ENCODE peak calls at places on chromosomes 2 and 18, in ten cellular contexts. U is RWPE1; X is heart left ventricle; V is AG04450; Q is GM23248; M is heart right ventricle; K is CD4-positive, alpha-beta T cell; Y is colonic mucosa; S is HCT116; T is sigmoid colon. R is an unnamed sample.

GRCh38 chr18:46278481-46279465 is 174.6 kb downstream of the HAUS1 start:
- DNase-seq in U (no peak), X (no peak), V (peak; percentile 16), Q (peak; percentile 39), M (no peak), K (no peak), Y (no peak), S (no peak), T (no peak), R (peak; percentile 56)

GRCh38 chr2:183227191-183227590 is 102.9 kb downstream of the NUP35 start:
- DNase-seq in U (no peak), X (no peak), V (no peak), Q (no peak), M (no peak), K (no peak), Y (no peak), S (no peak), T (no peak), R (no peak)

GRCh38 chr2:9010866-9011265 is 7.4 kb upstream of the MBOAT2 start:
- DNase-seq in U (no peak), X (no peak), V (peak; percentile 61), Q (peak; percentile 64), M (no peak), K (no peak), Y (no peak), S (no peak), T (no peak), R (no peak)

GRCh38 chr2:237723613-237724012 is 75.0 kb upstream of the RBM44 start:
- DNase-seq in U (peak; percentile 57), X (no peak), V (no peak), Q (peak; percentile 39), M (peak; percentile 41), K (no peak), Y (peak; percentile 92), S (no peak), T (peak; percentile 72), R (peak; percentile 84)

GRCh38 chr2:12456293-12457151 is 260.2 kb upstream of the TRIB2 start:
- DNase-seq in U (peak; percentile 96), X (peak; percentile 78), V (peak; percentile 98), Q (peak; percentile 99), M (peak; percentile 79), K (peak; percentile 40), Y (peak; percentile 79), S (peak; percentile 48), T (peak; percentile 97), R (peak; percentile 97)

GRCh38 chr2:54945401-54946219 is 104.6 kb downstream of the RTN4 start:
- DNase-seq in U (no peak), X (no peak), V (no peak), Q (peak; percentile 91), M (peak; percentile 30), K (no peak), Y (no peak), S (no peak), T (peak; percentile 85), R (peak; percentile 53)

GRCh38 chr2:135245055-135245454 is 193.0 kb downstream of the RAB3GAP1 start:
- DNase-seq in U (peak; percentile 70), X (no peak), V (no peak), Q (no peak), M (no peak), K (no peak), Y (no peak), S (peak; percentile 51), T (no peak), R (peak; percentile 49)

GRCh38 chr2:202555354-202555753 is 79.4 kb upstream of the FAM117B start:
- DNase-seq in U (no peak), X (no peak), V (no peak), Q (no peak), M (no peak), K (no peak), Y (no peak), S (no peak), T (no peak), R (no peak)

GRCh38 chr2:167104691-167105090 is 216.4 kb downstream of the XIRP2 start:
- DNase-seq in U (no peak), X (no peak), V (no peak), Q (no peak), M (no peak), K (no peak), Y (no peak), S (no peak), T (no peak), R (no peak)

GRCh38 chr2:232883116-232883721 is 13.2 kb downstream of the SNORC start:
- DNase-seq in U (no peak), X (no peak), V (no peak), Q (no peak), M (no peak), K (no peak), Y (no peak), S (no peak), T (no peak), R (no peak)

GRCh38 chr18:7566587-7567486 is at the start of gene PTPRM:
- DNase-seq in U (peak; percentile 68), X (peak; percentile 93), V (no peak), Q (peak; percentile 95), M (peak; percentile 93), K (peak; percentile 41), Y (peak; percentile 65), S (peak; percentile 1), T (peak; percentile 97), R (no peak)

GRCh38 chr2:235836416-235837042 is 331.7 kb downstream of the GBX2 start:
- DNase-seq in U (no peak), X (no peak), V (no peak), Q (no peak), M (no peak), K (no peak), Y (no peak), S (no peak), T (no peak), R (no peak)

GRCh38 chr2:231780123-231780908 is 766 bp downstream of the PDE6D start:
- DNase-seq in U (peak; percentile 30), X (peak; percentile 22), V (no peak), Q (peak; percentile 63), M (no peak), K (no peak), Y (peak; percentile 27), S (no peak), T (peak; percentile 64), R (no peak)

GRCh38 chr2:176999331-176999730 is 213.3 kb upstream of the HNRNPA3 start:
- DNase-seq in U (no peak), X (no peak), V (no peak), Q (peak; percentile 67), M (no peak), K (no peak), Y (no peak), S (no peak), T (no peak), R (no peak)

GRCh38 chr2:169736902-169737301 is 3.3 kb downstream of the KLHL23 start:
- DNase-seq in U (no peak), X (peak; percentile 25), V (no peak), Q (no peak), M (no peak), K (no peak), Y (no peak), S (no peak), T (no peak), R (no peak)
- H3K27ac ChIP-seq in U (no peak overlapping the region), X (peak overlapping the region; percentile 42), V (no peak overlapping the region), Q (no peak overlapping the region), M (no peak overlapping the region), K (no peak overlapping the region), Y (no peak overlapping the region), S (no peak overlapping the region), T (no peak overlapping the region), R (no peak overlapping the region)

DNA sequence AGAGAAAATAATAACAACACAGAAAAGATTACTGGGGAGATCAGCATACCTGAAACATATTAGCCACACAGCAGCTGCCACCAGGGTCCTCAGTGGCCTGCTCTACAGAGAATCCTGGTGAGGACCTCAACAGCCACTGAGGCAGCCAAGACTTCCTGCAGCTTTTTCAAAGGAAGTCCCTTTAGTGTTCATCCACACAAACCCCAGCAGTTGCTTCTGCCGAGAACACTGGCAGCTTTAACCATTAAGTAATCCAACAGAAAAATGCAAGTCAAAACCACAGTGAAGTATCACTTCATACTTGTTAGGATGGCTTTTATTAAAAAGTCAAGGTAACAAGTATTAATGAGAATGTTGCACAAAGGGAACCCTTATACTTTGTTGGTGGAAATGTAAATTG is 542.0 kb upstream of the GCFC2 start:
- DNase-seq in U (no peak), X (no peak), V (no peak), Q (no peak), M (no peak), K (no peak), Y (no peak), S (no peak), T (no peak), R (no peak)
- H3K27ac ChIP-seq in U (no peak overlapping the region), X (no peak overlapping the region), V (no peak overlapping the region), Q (no peak overlapping the region), M (no peak overlapping the region), K (no peak overlapping the region), Y (no peak overlapping the region), S (no peak overlapping the region), T (no peak overlapping the region), R (no peak overlapping the region)

GRCh38 chr18:10839401-10839800 is 310.0 kb downstream of the PIEZO2 start:
- DNase-seq in U (no peak), X (no peak), V (no peak), Q (no peak), M (no peak), K (no peak), Y (no peak), S (no peak), T (no peak), R (no peak)

GRCh38 chr18:10841203-10841602 is 308.2 kb downstream of the PIEZO2 start:
- DNase-seq in U (no peak), X (no peak), V (no peak), Q (peak; percentile 16), M (no peak), K (no peak), Y (no peak), S (no peak), T (no peak), R (no peak)

GRCh38 chr18:10843533-10843932 is 305.8 kb downstream of the PIEZO2 start:
- DNase-seq in U (no peak), X (no peak), V (no peak), Q (no peak), M (no peak), K (no peak), Y (no peak), S (no peak), T (no peak), R (no peak)

GRCh38 chr18:10840768-10841167 is 308.6 kb downstream of the PIEZO2 start:
- DNase-seq in U (no peak), X (no peak), V (no peak), Q (no peak), M (no peak), K (no peak), Y (no peak), S (no peak), T (no peak), R (no peak)

GRCh38 chr18:10842821-10843220 is 306.5 kb downstream of the PIEZO2 start:
- DNase-seq in U (no peak), X (no peak), V (no peak), Q (no peak), M (no peak), K (no peak), Y (no peak), S (no peak), T (no peak), R (no peak)
- H3K27ac ChIP-seq in U (no peak overlapping the region), X (no peak overlapping the region), V (no peak overlapping the region), Q (no peak overlapping the region), M (no peak overlapping the region), K (no peak overlapping the region), Y (no peak overlapping the region), S (no peak overlapping the region), T (no peak overlapping the region), R (no peak overlapping the region)

DNA sequence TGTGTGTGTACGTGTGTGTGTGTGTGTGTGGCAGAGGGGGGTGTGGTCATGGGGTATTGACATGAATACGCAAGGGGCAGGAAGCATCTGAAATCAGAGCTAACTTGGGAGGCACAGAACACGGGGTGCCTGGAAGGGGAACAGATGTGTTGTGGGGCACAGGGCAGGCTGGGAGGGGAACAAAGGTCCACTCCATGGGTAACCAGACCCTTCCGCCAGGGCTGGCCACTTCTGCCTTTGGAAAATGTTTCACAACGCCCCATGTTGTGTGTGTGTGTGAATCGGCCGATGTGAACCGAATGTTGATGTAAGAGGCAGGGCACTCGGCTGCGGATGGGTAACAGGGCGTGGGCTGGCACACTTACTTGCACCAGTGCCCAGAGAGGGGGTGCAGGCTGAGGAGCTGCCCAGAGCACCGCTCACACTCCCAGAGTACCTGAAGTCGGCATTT is at the start of gene SLC11A1:
- DNase-seq in U (no peak), X (no peak), V (no peak), Q (no peak), M (peak; percentile 43), K (no peak), Y (no peak), S (no peak), T (peak; percentile 87), R (no peak)
- H3K27ac ChIP-seq in U (peak within 1 kb of the TSS; percentile 89), X (no peak within 1 kb of the TSS), V (no peak within 1 kb of the TSS), Q (no peak within 1 kb of the TSS), M (no peak within 1 kb of the TSS), K (no peak within 1 kb of the TSS), Y (no peak within 1 kb of the TSS), S (no peak within 1 kb of the TSS), T (peak within 1 kb of the TSS; percentile 20), R (no peak within 1 kb of the TSS)